ENCODE peak calls at places on chromosomes 5 and 9, in ten cellular contexts. One of them, this sample, is unnamed.

GRCh38 chr5:10652151-10652550 is 88.3 kb downstream of the ANKRD33B start:
- DNase-seq in effector memory CD4-positive, alpha-beta T cell: no peak
- DNase-seq in breast epithelium: no peak
- DNase-seq in WERI-Rb-1: no peak
- DNase-seq in CD8-positive, alpha-beta memory T cell: no peak
- DNase-seq in left cardiac atrium: no peak
- DNase-seq in activated CD4-positive, alpha-beta T cell treated with anti-CD3 and anti-CD28 coated beads, Interleukin-2, amount 10 ng/mL, durations not matched to agents 7 days and 5 days: no peak
- DNase-seq in Ammon's horn: no peak
- DNase-seq in ACHN: no peak
- DNase-seq in stimulated activated CD4-positive, alpha-beta T cell treated with anti-CD3 and anti-CD28 coated beads, TNF-alpha, amount 100 ng/mL, for 48 hours: no peak
- DNase-seq in this sample: no peak

GRCh38 chr5:152560508-152561137 is 155.5 kb upstream of the NMUR2 start:
- DNase-seq in Ammon's horn: peak
- DNase-seq in left cardiac atrium: peak
- DNase-seq in WERI-Rb-1: peak
- DNase-seq in breast epithelium: no peak
- DNase-seq in stimulated activated CD4-positive, alpha-beta T cell treated with anti-CD3 and anti-CD28 coated beads, TNF-alpha, amount 100 ng/mL, for 48 hours: peak
- DNase-seq in ACHN: peak
- DNase-seq in CD8-positive, alpha-beta memory T cell: no peak
- DNase-seq in activated CD4-positive, alpha-beta T cell treated with anti-CD3 and anti-CD28 coated beads, Interleukin-2, amount 10 ng/mL, durations not matched to agents 7 days and 5 days: peak
- DNase-seq in effector memory CD4-positive, alpha-beta T cell: no peak
- DNase-seq in this sample: peak

GRCh38 chr5:144538845-144539244 is 368.2 kb downstream of the KCTD16 start:
- DNase-seq in left cardiac atrium: no peak
- DNase-seq in activated CD4-positive, alpha-beta T cell treated with anti-CD3 and anti-CD28 coated beads, Interleukin-2, amount 10 ng/mL, durations not matched to agents 7 days and 5 days: no peak
- DNase-seq in stimulated activated CD4-positive, alpha-beta T cell treated with anti-CD3 and anti-CD28 coated beads, TNF-alpha, amount 100 ng/mL, for 48 hours: no peak
- DNase-seq in effector memory CD4-positive, alpha-beta T cell: no peak
- DNase-seq in CD8-positive, alpha-beta memory T cell: no peak
- DNase-seq in breast epithelium: no peak
- DNase-seq in ACHN: no peak
- DNase-seq in WERI-Rb-1: no peak
- DNase-seq in Ammon's horn: no peak
- DNase-seq in this sample: no peak

GRCh38 chr5:88438006-88438405 is 169.4 kb upstream of the TMEM161B start:
- DNase-seq in WERI-Rb-1: no peak
- DNase-seq in breast epithelium: no peak
- DNase-seq in effector memory CD4-positive, alpha-beta T cell: no peak
- DNase-seq in activated CD4-positive, alpha-beta T cell treated with anti-CD3 and anti-CD28 coated beads, Interleukin-2, amount 10 ng/mL, durations not matched to agents 7 days and 5 days: no peak
- DNase-seq in Ammon's horn: peak
- DNase-seq in CD8-positive, alpha-beta memory T cell: no peak
- DNase-seq in stimulated activated CD4-positive, alpha-beta T cell treated with anti-CD3 and anti-CD28 coated beads, TNF-alpha, amount 100 ng/mL, for 48 hours: no peak
- DNase-seq in left cardiac atrium: no peak
- DNase-seq in ACHN: peak
- DNase-seq in this sample: no peak

GRCh38 chr5:136726506-136726905 is 361.2 kb upstream of the TRPC7 start:
- DNase-seq in stimulated activated CD4-positive, alpha-beta T cell treated with anti-CD3 and anti-CD28 coated beads, TNF-alpha, amount 100 ng/mL, for 48 hours: no peak
- DNase-seq in ACHN: no peak
- DNase-seq in Ammon's horn: no peak
- DNase-seq in breast epithelium: no peak
- DNase-seq in left cardiac atrium: no peak
- DNase-seq in effector memory CD4-positive, alpha-beta T cell: no peak
- DNase-seq in CD8-positive, alpha-beta memory T cell: no peak
- DNase-seq in activated CD4-positive, alpha-beta T cell treated with anti-CD3 and anti-CD28 coated beads, Interleukin-2, amount 10 ng/mL, durations not matched to agents 7 days and 5 days: no peak
- DNase-seq in WERI-Rb-1: no peak
- DNase-seq in this sample: no peak

GRCh38 chr5:91266184-91266705 is 116.9 kb downstream of the ARRDC3 start:
- DNase-seq in stimulated activated CD4-positive, alpha-beta T cell treated with anti-CD3 and anti-CD28 coated beads, TNF-alpha, amount 100 ng/mL, for 48 hours: no peak
- DNase-seq in left cardiac atrium: no peak
- DNase-seq in breast epithelium: no peak
- DNase-seq in Ammon's horn: no peak
- DNase-seq in WERI-Rb-1: no peak
- DNase-seq in CD8-positive, alpha-beta memory T cell: no peak
- DNase-seq in activated CD4-positive, alpha-beta T cell treated with anti-CD3 and anti-CD28 coated beads, Interleukin-2, amount 10 ng/mL, durations not matched to agents 7 days and 5 days: no peak
- DNase-seq in effector memory CD4-positive, alpha-beta T cell: no peak
- DNase-seq in ACHN: peak
- DNase-seq in this sample: no peak

GRCh38 chr9:126514037-126514821 is 99.5 kb upstream of the LMX1B start:
- DNase-seq in ACHN: peak
- DNase-seq in activated CD4-positive, alpha-beta T cell treated with anti-CD3 and anti-CD28 coated beads, Interleukin-2, amount 10 ng/mL, durations not matched to agents 7 days and 5 days: peak
- DNase-seq in WERI-Rb-1: peak
- DNase-seq in breast epithelium: no peak
- DNase-seq in CD8-positive, alpha-beta memory T cell: peak
- DNase-seq in stimulated activated CD4-positive, alpha-beta T cell treated with anti-CD3 and anti-CD28 coated beads, TNF-alpha, amount 100 ng/mL, for 48 hours: no peak
- DNase-seq in left cardiac atrium: peak
- DNase-seq in effector memory CD4-positive, alpha-beta T cell: peak
- DNase-seq in Ammon's horn: peak
- DNase-seq in this sample: no peak

GRCh38 chr9:136138566-136138965 is 19.9 kb upstream of the TMEM250 start:
- DNase-seq in left cardiac atrium: no peak
- DNase-seq in breast epithelium: no peak
- DNase-seq in activated CD4-positive, alpha-beta T cell treated with anti-CD3 and anti-CD28 coated beads, Interleukin-2, amount 10 ng/mL, durations not matched to agents 7 days and 5 days: peak
- DNase-seq in ACHN: peak
- DNase-seq in effector memory CD4-positive, alpha-beta T cell: no peak
- DNase-seq in CD8-positive, alpha-beta memory T cell: peak
- DNase-seq in stimulated activated CD4-positive, alpha-beta T cell treated with anti-CD3 and anti-CD28 coated beads, TNF-alpha, amount 100 ng/mL, for 48 hours: no peak
- DNase-seq in Ammon's horn: no peak
- DNase-seq in WERI-Rb-1: peak
- DNase-seq in this sample: no peak

GRCh38 chr5:151812757-151813309 is 41.1 kb downstream of the G3BP1 start:
- DNase-seq in left cardiac atrium: no peak
- DNase-seq in Ammon's horn: peak
- DNase-seq in breast epithelium: no peak
- DNase-seq in CD8-positive, alpha-beta memory T cell: no peak
- DNase-seq in ACHN: no peak
- DNase-seq in effector memory CD4-positive, alpha-beta T cell: no peak
- DNase-seq in activated CD4-positive, alpha-beta T cell treated with anti-CD3 and anti-CD28 coated beads, Interleukin-2, amount 10 ng/mL, durations not matched to agents 7 days and 5 days: no peak
- DNase-seq in WERI-Rb-1: no peak
- DNase-seq in stimulated activated CD4-positive, alpha-beta T cell treated with anti-CD3 and anti-CD28 coated beads, TNF-alpha, amount 100 ng/mL, for 48 hours: no peak
- DNase-seq in this sample: no peak

GRCh38 chr5:16792278-16793275 is 143.5 kb downstream of the MYO10 start:
- DNase-seq in stimulated activated CD4-positive, alpha-beta T cell treated with anti-CD3 and anti-CD28 coated beads, TNF-alpha, amount 100 ng/mL, for 48 hours: no peak
- DNase-seq in ACHN: no peak
- DNase-seq in breast epithelium: no peak
- DNase-seq in WERI-Rb-1: peak
- DNase-seq in CD8-positive, alpha-beta memory T cell: no peak
- DNase-seq in effector memory CD4-positive, alpha-beta T cell: no peak
- DNase-seq in Ammon's horn: no peak
- DNase-seq in activated CD4-positive, alpha-beta T cell treated with anti-CD3 and anti-CD28 coated beads, Interleukin-2, amount 10 ng/mL, durations not matched to agents 7 days and 5 days: no peak
- DNase-seq in left cardiac atrium: no peak
- DNase-seq in this sample: no peak

GRCh38 chr5:55294935-55295334 is 12.6 kb downstream of the DHX29 start:
- DNase-seq in left cardiac atrium: no peak
- DNase-seq in effector memory CD4-positive, alpha-beta T cell: no peak
- DNase-seq in WERI-Rb-1: no peak
- DNase-seq in ACHN: no peak
- DNase-seq in breast epithelium: no peak
- DNase-seq in stimulated activated CD4-positive, alpha-beta T cell treated with anti-CD3 and anti-CD28 coated beads, TNF-alpha, amount 100 ng/mL, for 48 hours: no peak
- DNase-seq in activated CD4-positive, alpha-beta T cell treated with anti-CD3 and anti-CD28 coated beads, Interleukin-2, amount 10 ng/mL, durations not matched to agents 7 days and 5 days: no peak
- DNase-seq in CD8-positive, alpha-beta memory T cell: no peak
- DNase-seq in Ammon's horn: no peak
- DNase-seq in this sample: no peak

GRCh38 chr5:154708845-154709244 is 46.3 kb upstream of the LARP1 start:
- DNase-seq in WERI-Rb-1: no peak
- DNase-seq in breast epithelium: no peak
- DNase-seq in Ammon's horn: no peak
- DNase-seq in left cardiac atrium: no peak
- DNase-seq in effector memory CD4-positive, alpha-beta T cell: no peak
- DNase-seq in ACHN: no peak
- DNase-seq in stimulated activated CD4-positive, alpha-beta T cell treated with anti-CD3 and anti-CD28 coated beads, TNF-alpha, amount 100 ng/mL, for 48 hours: no peak
- DNase-seq in activated CD4-positive, alpha-beta T cell treated with anti-CD3 and anti-CD28 coated beads, Interleukin-2, amount 10 ng/mL, durations not matched to agents 7 days and 5 days: no peak
- DNase-seq in CD8-positive, alpha-beta memory T cell: no peak
- DNase-seq in this sample: no peak

GRCh38 chr5:74632947-74633356 is 7.6 kb downstream of the ENC1 start:
- DNase-seq in breast epithelium: no peak
- DNase-seq in ACHN: no peak
- DNase-seq in stimulated activated CD4-positive, alpha-beta T cell treated with anti-CD3 and anti-CD28 coated beads, TNF-alpha, amount 100 ng/mL, for 48 hours: no peak
- DNase-seq in Ammon's horn: no peak
- DNase-seq in activated CD4-positive, alpha-beta T cell treated with anti-CD3 and anti-CD28 coated beads, Interleukin-2, amount 10 ng/mL, durations not matched to agents 7 days and 5 days: no peak
- DNase-seq in effector memory CD4-positive, alpha-beta T cell: no peak
- DNase-seq in WERI-Rb-1: no peak
- DNase-seq in CD8-positive, alpha-beta memory T cell: no peak
- DNase-seq in left cardiac atrium: no peak
- DNase-seq in this sample: no peak

GRCh38 chr5:154900071-154900470 is 37.9 kb downstream of the GEMIN5 start:
- DNase-seq in CD8-positive, alpha-beta memory T cell: no peak
- DNase-seq in left cardiac atrium: no peak
- DNase-seq in breast epithelium: no peak
- DNase-seq in ACHN: no peak
- DNase-seq in stimulated activated CD4-positive, alpha-beta T cell treated with anti-CD3 and anti-CD28 coated beads, TNF-alpha, amount 100 ng/mL, for 48 hours: no peak
- DNase-seq in activated CD4-positive, alpha-beta T cell treated with anti-CD3 and anti-CD28 coated beads, Interleukin-2, amount 10 ng/mL, durations not matched to agents 7 days and 5 days: no peak
- DNase-seq in effector memory CD4-positive, alpha-beta T cell: no peak
- DNase-seq in Ammon's horn: no peak
- DNase-seq in WERI-Rb-1: no peak
- DNase-seq in this sample: no peak

GRCh38 chr5:91126448-91126847 is 256.7 kb downstream of the ARRDC3 start:
- DNase-seq in CD8-positive, alpha-beta memory T cell: no peak
- DNase-seq in stimulated activated CD4-positive, alpha-beta T cell treated with anti-CD3 and anti-CD28 coated beads, TNF-alpha, amount 100 ng/mL, for 48 hours: no peak
- DNase-seq in left cardiac atrium: no peak
- DNase-seq in effector memory CD4-positive, alpha-beta T cell: no peak
- DNase-seq in ACHN: no peak
- DNase-seq in activated CD4-positive, alpha-beta T cell treated with anti-CD3 and anti-CD28 coated beads, Interleukin-2, amount 10 ng/mL, durations not matched to agents 7 days and 5 days: no peak
- DNase-seq in Ammon's horn: no peak
- DNase-seq in WERI-Rb-1: no peak
- DNase-seq in breast epithelium: no peak
- DNase-seq in this sample: no peak

GRCh38 chr5:174340221-174340620 is 294.7 kb downstream of the NSG2 start:
- DNase-seq in left cardiac atrium: no peak
- DNase-seq in breast epithelium: no peak
- DNase-seq in stimulated activated CD4-positive, alpha-beta T cell treated with anti-CD3 and anti-CD28 coated beads, TNF-alpha, amount 100 ng/mL, for 48 hours: no peak
- DNase-seq in WERI-Rb-1: no peak
- DNase-seq in CD8-positive, alpha-beta memory T cell: no peak
- DNase-seq in effector memory CD4-positive, alpha-beta T cell: no peak
- DNase-seq in ACHN: no peak
- DNase-seq in activated CD4-positive, alpha-beta T cell treated with anti-CD3 and anti-CD28 coated beads, Interleukin-2, amount 10 ng/mL, durations not matched to agents 7 days and 5 days: no peak
- DNase-seq in Ammon's horn: no peak
- DNase-seq in this sample: no peak

GRCh38 chr5:143806568-143806967 is 5.4 kb upstream of the HMHB1 start:
- DNase-seq in CD8-positive, alpha-beta memory T cell: no peak
- DNase-seq in left cardiac atrium: no peak
- DNase-seq in stimulated activated CD4-positive, alpha-beta T cell treated with anti-CD3 and anti-CD28 coated beads, TNF-alpha, amount 100 ng/mL, for 48 hours: no peak
- DNase-seq in Ammon's horn: no peak
- DNase-seq in WERI-Rb-1: no peak
- DNase-seq in activated CD4-positive, alpha-beta T cell treated with anti-CD3 and anti-CD28 coated beads, Interleukin-2, amount 10 ng/mL, durations not matched to agents 7 days and 5 days: no peak
- DNase-seq in effector memory CD4-positive, alpha-beta T cell: no peak
- DNase-seq in breast epithelium: no peak
- DNase-seq in ACHN: no peak
- DNase-seq in this sample: no peak

GRCh38 chr5:119789411-119790117 is 160.2 kb downstream of the FAM170A start:
- DNase-seq in effector memory CD4-positive, alpha-beta T cell: no peak
- DNase-seq in breast epithelium: no peak
- DNase-seq in WERI-Rb-1: no peak
- DNase-seq in CD8-positive, alpha-beta memory T cell: no peak
- DNase-seq in Ammon's horn: no peak
- DNase-seq in activated CD4-positive, alpha-beta T cell treated with anti-CD3 and anti-CD28 coated beads, Interleukin-2, amount 10 ng/mL, durations not matched to agents 7 days and 5 days: no peak
- DNase-seq in stimulated activated CD4-positive, alpha-beta T cell treated with anti-CD3 and anti-CD28 coated beads, TNF-alpha, amount 100 ng/mL, for 48 hours: no peak
- DNase-seq in left cardiac atrium: no peak
- DNase-seq in ACHN: no peak
- DNase-seq in this sample: no peak

GRCh38 chr9:100222674-100223073 is 123.6 kb downstream of the INVS start:
- DNase-seq in ACHN: peak
- DNase-seq in CD8-positive, alpha-beta memory T cell: no peak
- DNase-seq in Ammon's horn: peak
- DNase-seq in left cardiac atrium: no peak
- DNase-seq in WERI-Rb-1: no peak
- DNase-seq in effector memory CD4-positive, alpha-beta T cell: no peak
- DNase-seq in activated CD4-positive, alpha-beta T cell treated with anti-CD3 and anti-CD28 coated beads, Interleukin-2, amount 10 ng/mL, durations not matched to agents 7 days and 5 days: no peak
- DNase-seq in breast epithelium: no peak
- DNase-seq in stimulated activated CD4-positive, alpha-beta T cell treated with anti-CD3 and anti-CD28 coated beads, TNF-alpha, amount 100 ng/mL, for 48 hours: no peak
- DNase-seq in this sample: no peak

GRCh38 chr5:24693609-24694008 is 48.8 kb upstream of the CDH10 start:
- DNase-seq in CD8-positive, alpha-beta memory T cell: no peak
- DNase-seq in ACHN: no peak
- DNase-seq in activated CD4-positive, alpha-beta T cell treated with anti-CD3 and anti-CD28 coated beads, Interleukin-2, amount 10 ng/mL, durations not matched to agents 7 days and 5 days: no peak
- DNase-seq in stimulated activated CD4-positive, alpha-beta T cell treated with anti-CD3 and anti-CD28 coated beads, TNF-alpha, amount 100 ng/mL, for 48 hours: no peak
- DNase-seq in Ammon's horn: no peak
- DNase-seq in breast epithelium: no peak
- DNase-seq in left cardiac atrium: no peak
- DNase-seq in effector memory CD4-positive, alpha-beta T cell: no peak
- DNase-seq in WERI-Rb-1: no peak
- DNase-seq in this sample: no peak